ENCODE peak calls at places on chromosomes 13 and 19, in seven cellular contexts. N is lung, Y is astrocyte, F is A673, R is A549, Z is astrocyte of the cerebellum, L is WERI-Rb-1. D is an unnamed sample.

GRCh38 chr13:21005193-21005592 is 56.2 kb downstream of the LATS2 start:
- DNase-seq in R (no peak), Y (no peak), F (no peak), L (no peak), Z (no peak), N (no peak), D (no peak)

GRCh38 chr19:49427855-49428546 is 2.8 kb downstream of the GFY start:
- DNase-seq in N (no peak), L (peak; percentile 85), R (no peak), Y (no peak), Z (no peak), F (no peak), D (no peak)

GRCh38 chr13:34591801-34592454 is 350.1 kb upstream of the NBEA start:
- DNase-seq in F (no peak), N (no peak), Z (no peak), Y (peak; percentile 4), L (no peak), R (no peak), D (no peak)

GRCh38 chr13:110387451-110388140 is 80.5 kb downstream of the COL4A2 start:
- DNase-seq in F (no peak), Z (no peak), Y (no peak), R (no peak), L (no peak), N (no peak), D (no peak)

GRCh38 chr13:75803175-75803611 is 167.1 kb downstream of the LMO7 start:
- DNase-seq in Z (no peak), Y (no peak), R (no peak), F (no peak), N (no peak), L (no peak), D (no peak)

GRCh38 chr19:720691-721160 is 12.0 kb downstream of the PALM start:
- DNase-seq in N (no peak), F (no peak), R (no peak), Y (no peak), Z (no peak), L (no peak), D (no peak)

GRCh38 chr19:58409010-58409790 is 751 bp downstream of the ZNF584 start:
- DNase-seq in R (peak; percentile 66), N (no peak), L (peak; percentile 42), Z (no peak), Y (no peak), F (peak; percentile 59), D (no peak)

GRCh38 chr13:73945871-73946270 is 188.3 kb downstream of the KLF12 start:
- DNase-seq in Y (peak; percentile 34), R (no peak), Z (no peak), N (no peak), L (no peak), F (peak; percentile 12), D (no peak)

GRCh38 chr13:48401480-48401879 is 11.4 kb downstream of the LPAR6 start:
- DNase-seq in L (no peak), Z (no peak), F (no peak), N (no peak), Y (no peak), R (no peak), D (no peak)

GRCh38 chr13:44815507-44816074 is 173.7 kb downstream of the NUFIP1 start:
- DNase-seq in F (peak; percentile 52), L (no peak), Z (peak; percentile 94), R (peak; percentile 87), Y (peak; percentile 99), N (peak; percentile 72), D (no peak)

GRCh38 chr19:42388851-42389489 is 1.1 kb downstream of the CNFN start:
- DNase-seq in F (no peak), Y (no peak), N (no peak), Z (no peak), L (no peak), R (no peak), D (no peak)

DNA sequence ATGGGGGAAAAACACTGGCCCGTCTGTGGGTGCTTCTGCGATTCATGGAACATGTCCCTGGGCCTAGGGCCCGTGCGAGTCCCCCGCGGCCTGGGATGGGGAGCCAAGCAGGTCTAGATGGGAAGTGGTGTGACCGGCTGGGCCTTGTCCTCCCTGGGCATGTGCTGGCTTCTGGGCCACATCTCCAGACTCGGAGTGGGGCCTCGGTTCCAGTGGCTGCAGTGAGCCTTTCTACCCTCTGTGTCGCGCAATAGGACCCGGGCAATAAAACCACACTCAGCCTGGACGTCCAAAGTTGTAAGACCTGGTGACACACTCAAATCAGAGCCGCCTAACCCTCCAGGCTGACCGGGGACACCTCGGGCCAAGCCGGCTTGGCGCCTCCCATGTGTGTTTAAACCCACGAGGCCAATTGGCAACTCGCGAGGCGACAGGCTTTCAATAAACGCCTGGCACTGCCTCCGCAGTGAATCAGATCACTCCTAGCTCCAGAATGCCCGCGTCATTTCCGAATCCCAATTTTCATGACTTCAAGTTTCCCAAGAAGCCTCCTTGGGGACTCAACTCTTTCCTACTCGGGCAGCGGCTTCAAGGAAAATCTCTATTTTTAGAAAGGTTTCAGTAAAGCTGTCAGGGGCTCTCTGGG is 57.3 kb downstream of the KLF2 start:
- DNase-seq in F (no peak), N (no peak), Y (no peak), Z (no peak), L (no peak), R (no peak), D (peak; percentile 78)
- H3K4me3 ChIP-seq in F (no peak overlapping the region), N (no peak overlapping the region), Y (no peak overlapping the region), Z (no peak overlapping the region), L (no peak overlapping the region), R (no peak overlapping the region), D (no peak overlapping the region)

GRCh38 chr19:10662384-10663251 is 8.5 kb downstream of the ILF3 start:
- DNase-seq in N (no peak), F (no peak), L (no peak), Y (peak; percentile 76), Z (peak; percentile 27), R (no peak), D (no peak)

GRCh38 chr19:10655457-10656312 is 1.5 kb downstream of the ILF3 start:
- DNase-seq in F (peak; percentile 53), Y (peak; percentile 27), N (no peak), L (peak; percentile 29), R (peak; percentile 17), Z (no peak), D (no peak)

GRCh38 chr19:10661946-10662345 is 7.8 kb downstream of the ILF3 start:
- DNase-seq in F (no peak), Z (no peak), Y (no peak), N (no peak), R (no peak), L (no peak), D (no peak)

GRCh38 chr19:10654610-10655456 is 687 bp downstream of the ILF3 start:
- DNase-seq in N (peak; percentile 49), Z (no peak), Y (no peak), R (peak; percentile 37), L (peak; percentile 88), F (peak; percentile 79), D (peak; percentile 92)

GRCh38 chr19:10660346-10660745 is 6.2 kb downstream of the ILF3 start:
- DNase-seq in L (no peak), Z (no peak), Y (no peak), R (no peak), N (no peak), F (no peak), D (no peak)
- H3K4me3 ChIP-seq in L (no peak overlapping the region), Z (no peak overlapping the region), Y (no peak overlapping the region), R (no peak overlapping the region), N (no peak overlapping the region), F (no peak overlapping the region), D (no peak overlapping the region)

GRCh38 chr19:16325671-16326400 is 1.2 kb downstream of the KLF2 start:
- DNase-seq in F (peak; percentile 65), R (peak; percentile 43), N (peak; percentile 57), L (peak; percentile 86), Y (no peak), Z (no peak), D (peak; percentile 89)

GRCh38 chr19:16326401-16327130 is 1.9 kb downstream of the KLF2 start:
- DNase-seq in Z (no peak), L (no peak), R (no peak), N (peak; percentile 29), F (no peak), Y (no peak), D (peak; percentile 89)

GRCh38 chr19:16327501-16327900 is 2.9 kb downstream of the KLF2 start:
- DNase-seq in N (no peak), L (no peak), Z (no peak), R (no peak), Y (no peak), F (no peak), D (no peak)

GRCh38 chr19:16327911-16328823 is 3.5 kb downstream of the KLF2 start:
- DNase-seq in L (no peak), R (peak; percentile 32), Y (no peak), Z (no peak), F (no peak), N (peak; percentile 89), D (peak; percentile 91)

GRCh38 chr19:16327131-16327450 is 2.5 kb downstream of the KLF2 start:
- DNase-seq in Y (no peak), Z (no peak), R (no peak), F (no peak), L (no peak), N (no peak), D (no peak)
- H3K4me3 ChIP-seq in Y (peak overlapping the region; percentile 83), Z (peak overlapping the region; percentile 52), R (no peak overlapping the region), F (no peak overlapping the region), L (no peak overlapping the region), N (peak overlapping the region; percentile 82), D (peak overlapping the region; percentile 96)

DNA sequence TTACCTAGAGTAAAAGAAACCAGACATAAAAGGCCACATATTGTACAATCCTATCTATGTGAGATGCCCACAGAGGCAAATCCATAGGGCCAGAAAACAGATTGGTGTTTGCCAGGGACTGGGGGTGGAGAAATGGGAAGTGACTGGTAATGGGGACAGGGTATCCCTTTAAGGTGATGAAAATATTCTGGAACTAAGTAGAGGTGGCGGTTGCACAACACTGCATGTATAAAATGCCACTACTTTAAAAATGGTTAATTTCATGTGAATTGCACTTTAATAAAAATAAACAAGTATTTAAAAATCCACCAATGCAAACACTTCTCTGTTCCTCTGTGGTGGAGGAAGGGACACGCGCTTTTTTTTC is 41.5 kb upstream of the KLF2 start:
- DNase-seq in Y (no peak), F (no peak), L (no peak), N (no peak), R (no peak), Z (no peak), D (no peak)
- H3K4me3 ChIP-seq in Y (no peak overlapping the region), F (no peak overlapping the region), L (no peak overlapping the region), N (no peak overlapping the region), R (no peak overlapping the region), Z (no peak overlapping the region), D (no peak overlapping the region)

DNA sequence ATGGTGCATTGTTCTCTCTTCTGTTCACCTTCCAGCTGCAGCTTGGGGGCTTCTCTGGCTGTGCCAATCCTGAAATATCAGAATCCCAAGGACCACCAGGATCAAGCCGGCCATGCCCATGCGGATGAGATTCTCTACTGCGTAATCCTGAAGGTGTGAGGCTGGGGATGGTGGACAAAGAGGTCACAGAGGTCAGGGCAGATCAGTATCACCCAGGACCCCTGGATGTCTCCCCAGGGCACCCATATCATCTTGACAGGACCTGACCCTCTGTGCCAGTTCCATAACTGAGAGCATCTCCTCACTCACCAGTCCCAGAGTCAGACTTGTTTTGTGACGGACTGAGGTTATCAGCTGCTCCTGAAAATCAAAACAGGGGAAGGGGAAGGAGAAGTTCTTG is 5.6 kb downstream of the LILRA5 start:
- DNase-seq in R (no peak), F (no peak), Z (no peak), L (no peak), Y (no peak), N (no peak), D (no peak)
- H3K4me3 ChIP-seq in R (no peak overlapping the region), F (no peak overlapping the region), Z (no peak overlapping the region), L (no peak overlapping the region), Y (no peak overlapping the region), N (no peak overlapping the region), D (no peak overlapping the region)

D was measured in spleen.